ENCODE peak calls at places on chromosomes 13 and 19, in seven cellular contexts. U, A, C, J, W, M and Z are unnamed samples.

GRCh38 chr13:102141625-102142472 is 260.0 kb downstream of the FGF14 start:
- DNase-seq in J (no peak), A (no peak), M (no peak), U (peak), C (no peak), W (no peak), Z (peak)

GRCh38 chr13:31815361-31816144 is 76.2 kb downstream of the RXFP2 start:
- DNase-seq in A (no peak), C (no peak), W (no peak), U (no peak), M (no peak), J (no peak), Z (no peak)

GRCh38 chr19:2309734-2310362 is 1.9 kb upstream of the LINGO3 start:
- DNase-seq in A (no peak), J (no peak), M (peak), C (no peak), W (no peak), U (no peak), Z (no peak)

GRCh38 chr19:610071-610800 is 20.6 kb downstream of the HCN2 start:
- DNase-seq in J (no peak), M (no peak), U (no peak), A (no peak), W (no peak), C (no peak), Z (no peak)

GRCh38 chr13:70905035-70905434 is 796.8 kb upstream of the KLHL1 start:
- DNase-seq in U (no peak), W (no peak), M (no peak), C (no peak), J (no peak), A (no peak), Z (no peak)

GRCh38 chr13:111459803-111460547 is 139.5 kb downstream of the TEX29 start:
- DNase-seq in U (no peak), W (no peak), M (no peak), C (no peak), J (no peak), A (no peak), Z (no peak)

GRCh38 chr19:14683439-14683838 is 6.4 kb upstream of the ZNF333 start:
- DNase-seq in A (no peak), U (no peak), M (no peak), C (no peak), J (no peak), W (no peak), Z (no peak)

GRCh38 chr19:19595171-19595701 is 23.3 kb downstream of the PBX4 start:
- DNase-seq in M (no peak), U (no peak), W (no peak), J (no peak), A (no peak), C (no peak), Z (peak)

GRCh38 chr19:1045247-1045603 is 5.3 kb downstream of the ABCA7 start:
- DNase-seq in W (peak), U (peak), A (no peak), J (peak), C (no peak), M (no peak), Z (peak)

GRCh38 chr13:114115191-114115671 is 17.2 kb downstream of the RASA3 start:
- DNase-seq in M (no peak), C (peak), J (no peak), U (peak), W (no peak), A (no peak), Z (no peak)

GRCh38 chr13:96492758-96493157 is 402.9 kb downstream of the HS6ST3 start:
- DNase-seq in U (no peak), M (no peak), J (no peak), W (no peak), A (no peak), C (no peak), Z (no peak)

GRCh38 chr13:53141336-53141735 is 112.7 kb downstream of the OLFM4 start:
- DNase-seq in A (no peak), U (no peak), W (no peak), C (no peak), J (no peak), M (no peak), Z (no peak)

GRCh38 chr19:11064831-11065303 is 24.4 kb upstream of the LDLR start:
- DNase-seq in J (no peak), M (no peak), C (no peak), W (no peak), U (no peak), A (no peak), Z (no peak)

GRCh38 chr13:43787998-43788397 is 1.2 kb upstream of the ENOX1 start:
- DNase-seq in J (no peak), M (peak), A (peak), C (no peak), W (no peak), U (no peak), Z (peak)

GRCh38 chr13:75181906-75182305 is 300.1 kb downstream of the TBC1D4 start:
- DNase-seq in M (no peak), C (no peak), U (no peak), A (no peak), W (no peak), J (no peak), Z (no peak)

GRCh38 chr19:43789029-43789428 is 8.3 kb upstream of the KCNN4 start:
- DNase-seq in M (no peak), A (no peak), C (no peak), U (no peak), J (peak), W (no peak), Z (no peak)

GRCh38 chr19:913080-913748 is at the start of gene R3HDM4:
- DNase-seq in J (peak), W (peak), M (peak), C (peak), U (no peak), A (peak), Z (peak)

GRCh38 chr19:610801-611505 is 21.3 kb downstream of the HCN2 start:
- DNase-seq in A (no peak), M (no peak), C (peak), J (peak), U (no peak), W (peak), Z (no peak)

GRCh38 chr13:105363747-105364177 is 1171.7 kb downstream of the EFNB2 start:
- DNase-seq in C (no peak), U (no peak), J (no peak), M (no peak), W (no peak), A (no peak), Z (peak)

GRCh38 chr19:48868196-48868886 is at the start of gene PLEKHA4:
- DNase-seq in A (no peak), C (peak), U (no peak), J (peak), W (no peak), M (no peak), Z (peak)

GRCh38 chr19:32671883-32672282 is 3.1 kb downstream of the ANKRD27 start:
- DNase-seq in J (no peak), A (no peak), M (no peak), W (no peak), U (no peak), C (no peak), Z (no peak)